ENCODE peak calls at places on chromosomes 1 and 21, in six cellular contexts. R, U, F, C, X and A are unnamed samples.

GRCh38 chr1:30977105-30977504 is 68.5 kb upstream of the SDC3 start:
- DNase-seq in R (no peak), U (peak), F (no peak), C (no peak), X (no peak), A (no peak)

GRCh38 chr1:26471201-26471497 is 1.1 kb upstream of the HMGN2 start:
- DNase-seq in R (no peak), U (peak), F (no peak), C (no peak), X (no peak), A (no peak)

GRCh38 chr1:57400041-57400440 is 23.8 kb downstream of the DAB1 start:
- DNase-seq in R (no peak), U (no peak), F (no peak), C (no peak), X (no peak), A (no peak)

GRCh38 chr1:201518105-201518504 is 11.2 kb upstream of the CSRP1 start:
- DNase-seq in R (no peak), U (no peak), F (no peak), C (no peak), X (no peak), A (no peak)

GRCh38 chr1:156488566-156489165 is 11.9 kb downstream of the MEF2D start:
- DNase-seq in R (no peak), U (peak), F (no peak), C (no peak), X (peak), A (no peak)

GRCh38 chr1:61301824-61302652 is 219.7 kb downstream of the NFIA start:
- DNase-seq in R (peak), U (peak), F (peak), C (no peak), X (peak), A (no peak)

GRCh38 chr21:34928637-34929036 is 120.5 kb downstream of the RUNX1 start:
- DNase-seq in R (no peak), U (no peak), F (no peak), C (no peak), X (no peak), A (no peak)

GRCh38 chr21:31872452-31873274 is at the start of gene HUNK:
- DNase-seq in R (peak), U (peak), F (no peak), C (peak), X (peak), A (peak)

GRCh38 chr1:150650193-150650592 is 20.8 kb upstream of the ENSA start:
- DNase-seq in R (no peak), U (peak), F (no peak), C (peak), X (no peak), A (no peak)

GRCh38 chr1:224127925-224128819 is 14.3 kb downstream of the FBXO28 start:
- DNase-seq in R (no peak), U (no peak), F (no peak), C (no peak), X (no peak), A (no peak)

GRCh38 chr1:29772584-29772983 is 536.3 kb downstream of the PTPRU start:
- DNase-seq in R (no peak), U (no peak), F (no peak), C (no peak), X (no peak), A (no peak)

GRCh38 chr1:165040641-165041040 is 315.9 kb downstream of the LMX1A start:
- DNase-seq in R (no peak), U (no peak), F (no peak), C (no peak), X (no peak), A (no peak)

GRCh38 chr1:235019456-235019855 is 109.2 kb downstream of the TOMM20 start:
- DNase-seq in R (no peak), U (no peak), F (no peak), C (no peak), X (no peak), A (no peak)

GRCh38 chr1:53293123-53293522 is 34.7 kb downstream of the LRP8 start:
- DNase-seq in R (no peak), U (peak), F (peak), C (no peak), X (no peak), A (no peak)

GRCh38 chr1:231517076-231517475 is 11.4 kb upstream of the TSNAX start:
- DNase-seq in R (peak), U (no peak), F (no peak), C (no peak), X (no peak), A (no peak)

GRCh38 chr1:209672705-209673630 is 2.2 kb upstream of the G0S2 start:
- DNase-seq in R (no peak), U (no peak), F (no peak), C (no peak), X (peak), A (no peak)

GRCh38 chr21:28298251-28298672 is 694.4 kb downstream of the LTN1 start:
- DNase-seq in R (no peak), U (no peak), F (peak), C (no peak), X (no peak), A (no peak)

GRCh38 chr1:75198163-75198562 is 64.0 kb downstream of the LHX8 start:
- DNase-seq in R (no peak), U (no peak), F (no peak), C (no peak), X (no peak), A (no peak)

GRCh38 chr1:26094677-26095383 is 16.8 kb upstream of the PDIK1L start:
- DNase-seq in R (no peak), U (peak), F (no peak), C (no peak), X (no peak), A (peak)

GRCh38 chr1:202112864-202113689 is 9.6 kb upstream of the GPR37L1 start:
- DNase-seq in R (peak), U (peak), F (no peak), C (peak), X (no peak), A (no peak)

GRCh38 chr1:244969355-244970235 is 105.3 kb upstream of the HNRNPU start:
- DNase-seq in R (peak), U (peak), F (peak), C (peak), X (peak), A (no peak)

GRCh38 chr21:46092811-46093667 is 4.9 kb upstream of the COL6A2 start:
- DNase-seq in R (no peak), U (no peak), F (no peak), C (no peak), X (no peak), A (no peak)

GRCh38 chr1:117664314-117664713 is 58.5 kb downstream of the TENT5C start:
- DNase-seq in R (no peak), U (no peak), F (no peak), C (no peak), X (peak), A (no peak)